ENCODE peak calls at places on chromosomes 6 and 20, in four cellular contexts. One of them, this sample, is unnamed.

GRCh38 chr6:32700391-32701040 is 34.1 kb upstream of the HLA-DQB1 start:
- DNase-seq in SK-N-SH: peak
- DNase-seq in uterus: peak
- DNase-seq in heart right ventricle: no peak
- DNase-seq in this sample: peak

GRCh38 chr20:1309439-1309847 is 19.5 kb downstream of the SDCBP2 start:
- DNase-seq in uterus: no peak
- DNase-seq in heart right ventricle: no peak
- DNase-seq in SK-N-SH: no peak
- DNase-seq in this sample: no peak

GRCh38 chr6:3542032-3542640 is 85.3 kb upstream of the SLC22A23 start:
- DNase-seq in heart right ventricle: no peak
- DNase-seq in SK-N-SH: no peak
- DNase-seq in uterus: no peak
- DNase-seq in this sample: no peak

GRCh38 chr20:6767536-6768227 is at the start of gene BMP2:
- DNase-seq in heart right ventricle: peak
- DNase-seq in uterus: peak
- DNase-seq in SK-N-SH: peak
- DNase-seq in this sample: no peak

GRCh38 chr6:143328885-143329284 is 121.6 kb downstream of the ADAT2 start:
- DNase-seq in heart right ventricle: no peak
- DNase-seq in SK-N-SH: no peak
- DNase-seq in uterus: no peak
- DNase-seq in this sample: no peak

GRCh38 chr6:4637691-4638433 is 138.3 kb upstream of the CDYL start:
- DNase-seq in heart right ventricle: no peak
- DNase-seq in uterus: no peak
- DNase-seq in SK-N-SH: no peak
- DNase-seq in this sample: peak

GRCh38 chr6:67698534-67698933 is 936.5 kb upstream of the ADGRB3 start:
- DNase-seq in uterus: no peak
- DNase-seq in SK-N-SH: no peak
- DNase-seq in heart right ventricle: no peak
- DNase-seq in this sample: no peak

GRCh38 chr6:16707101-16707783 is 54.0 kb downstream of the ATXN1 start:
- DNase-seq in SK-N-SH: no peak
- DNase-seq in uterus: no peak
- DNase-seq in heart right ventricle: no peak
- DNase-seq in this sample: no peak

GRCh38 chr20:35339007-35339406 is 46.8 kb upstream of the FAM83C start:
- DNase-seq in SK-N-SH: no peak
- DNase-seq in uterus: no peak
- DNase-seq in heart right ventricle: no peak
- DNase-seq in this sample: no peak

GRCh38 chr6:16713597-16713996 is 47.7 kb downstream of the ATXN1 start:
- DNase-seq in heart right ventricle: no peak
- DNase-seq in uterus: no peak
- DNase-seq in SK-N-SH: no peak
- DNase-seq in this sample: no peak

GRCh38 chr6:131657630-131658111 is 20.6 kb downstream of the ENPP3 start:
- DNase-seq in uterus: no peak
- DNase-seq in heart right ventricle: no peak
- DNase-seq in SK-N-SH: no peak
- DNase-seq in this sample: no peak

GRCh38 chr6:75094614-75095321 is 111.1 kb downstream of the COL12A1 start:
- DNase-seq in uterus: no peak
- DNase-seq in SK-N-SH: no peak
- DNase-seq in heart right ventricle: no peak
- DNase-seq in this sample: no peak

GRCh38 chr6:150250826-150251225 is 108.0 kb downstream of the PPP1R14C start:
- DNase-seq in SK-N-SH: no peak
- DNase-seq in heart right ventricle: no peak
- DNase-seq in uterus: no peak
- DNase-seq in this sample: no peak

GRCh38 chr6:68427630-68428029 is 207.5 kb upstream of the ADGRB3 start:
- DNase-seq in uterus: no peak
- DNase-seq in heart right ventricle: no peak
- DNase-seq in SK-N-SH: no peak
- DNase-seq in this sample: no peak

GRCh38 chr6:147978078-147978477 is 364.6 kb upstream of the SASH1 start:
- DNase-seq in uterus: no peak
- DNase-seq in heart right ventricle: no peak
- DNase-seq in SK-N-SH: no peak
- DNase-seq in this sample: no peak

GRCh38 chr6:75210885-75211739 is 5.3 kb upstream of the COL12A1 start:
- DNase-seq in SK-N-SH: peak
- DNase-seq in heart right ventricle: no peak
- DNase-seq in uterus: no peak
- DNase-seq in this sample: no peak

GRCh38 chr6:41780623-41781301 is at the start of gene PRICKLE4:
- DNase-seq in SK-N-SH: peak
- DNase-seq in uterus: peak
- DNase-seq in heart right ventricle: peak
- DNase-seq in this sample: no peak

GRCh38 chr6:156767603-156768467 is 9.3 kb upstream of the ARID1B start:
- DNase-seq in heart right ventricle: no peak
- DNase-seq in SK-N-SH: no peak
- DNase-seq in uterus: no peak
- DNase-seq in this sample: no peak

GRCh38 chr6:34138924-34139323 is 7.0 kb downstream of the GRM4 start:
- DNase-seq in SK-N-SH: no peak
- DNase-seq in heart right ventricle: no peak
- DNase-seq in uterus: no peak
- DNase-seq in this sample: no peak

GRCh38 chr6:148146717-148147116 is 195.9 kb upstream of the SASH1 start:
- DNase-seq in heart right ventricle: no peak
- DNase-seq in SK-N-SH: no peak
- DNase-seq in uterus: no peak
- DNase-seq in this sample: no peak

GRCh38 chr6:10305740-10306423 is 109.0 kb downstream of the TFAP2A start:
- DNase-seq in SK-N-SH: no peak
- DNase-seq in heart right ventricle: no peak
- DNase-seq in uterus: no peak
- DNase-seq in this sample: no peak

GRCh38 chr6:93799226-93799625 is 379.9 kb upstream of the EPHA7 start:
- DNase-seq in heart right ventricle: no peak
- DNase-seq in SK-N-SH: no peak
- DNase-seq in uterus: no peak
- DNase-seq in this sample: peak

GRCh38 chr20:39944861-39945260 is 744.2 kb downstream of the MAFB start:
- DNase-seq in SK-N-SH: no peak
- DNase-seq in uterus: no peak
- DNase-seq in heart right ventricle: no peak
- DNase-seq in this sample: no peak

GRCh38 chr20:1811621-1812498 is 83.3 kb upstream of the SIRPA start:
- DNase-seq in uterus: no peak
- DNase-seq in SK-N-SH: no peak
- DNase-seq in heart right ventricle: no peak
- DNase-seq in this sample: no peak

GRCh38 chr20:18263723-18264122 is 24.6 kb upstream of the ZNF133 start:
- DNase-seq in heart right ventricle: no peak
- DNase-seq in SK-N-SH: no peak
- DNase-seq in uterus: no peak
- DNase-seq in this sample: no peak

GRCh38 chr6:37155394-37156312 is 14.3 kb upstream of the PIM1 start:
- DNase-seq in heart right ventricle: no peak
- DNase-seq in uterus: no peak
- DNase-seq in SK-N-SH: no peak
- DNase-seq in this sample: no peak

GRCh38 chr20:19531446-19531845 is 226.6 kb upstream of the RIN2 start:
- DNase-seq in uterus: no peak
- DNase-seq in heart right ventricle: no peak
- DNase-seq in SK-N-SH: no peak
- DNase-seq in this sample: peak

GRCh38 chr20:38551056-38551626 is 29.9 kb upstream of the ADIG start:
- DNase-seq in heart right ventricle: no peak
- DNase-seq in SK-N-SH: no peak
- DNase-seq in uterus: no peak
- DNase-seq in this sample: no peak

GRCh38 chr6:49524541-49524940 is 24.8 kb downstream of the GLYATL3 start:
- DNase-seq in heart right ventricle: no peak
- DNase-seq in uterus: no peak
- DNase-seq in SK-N-SH: no peak
- DNase-seq in this sample: no peak

GRCh38 chr6:137076277-137077068 is 31.7 kb upstream of the IL20RA start:
- DNase-seq in uterus: peak
- DNase-seq in SK-N-SH: peak
- DNase-seq in heart right ventricle: peak
- DNase-seq in this sample: no peak
- H3K4me3 ChIP-seq in uterus: no peak
- H3K4me3 ChIP-seq in SK-N-SH: no peak
- H3K4me3 ChIP-seq in heart right ventricle: no peak
- H3K4me3 ChIP-seq in this sample: no peak

DNA sequence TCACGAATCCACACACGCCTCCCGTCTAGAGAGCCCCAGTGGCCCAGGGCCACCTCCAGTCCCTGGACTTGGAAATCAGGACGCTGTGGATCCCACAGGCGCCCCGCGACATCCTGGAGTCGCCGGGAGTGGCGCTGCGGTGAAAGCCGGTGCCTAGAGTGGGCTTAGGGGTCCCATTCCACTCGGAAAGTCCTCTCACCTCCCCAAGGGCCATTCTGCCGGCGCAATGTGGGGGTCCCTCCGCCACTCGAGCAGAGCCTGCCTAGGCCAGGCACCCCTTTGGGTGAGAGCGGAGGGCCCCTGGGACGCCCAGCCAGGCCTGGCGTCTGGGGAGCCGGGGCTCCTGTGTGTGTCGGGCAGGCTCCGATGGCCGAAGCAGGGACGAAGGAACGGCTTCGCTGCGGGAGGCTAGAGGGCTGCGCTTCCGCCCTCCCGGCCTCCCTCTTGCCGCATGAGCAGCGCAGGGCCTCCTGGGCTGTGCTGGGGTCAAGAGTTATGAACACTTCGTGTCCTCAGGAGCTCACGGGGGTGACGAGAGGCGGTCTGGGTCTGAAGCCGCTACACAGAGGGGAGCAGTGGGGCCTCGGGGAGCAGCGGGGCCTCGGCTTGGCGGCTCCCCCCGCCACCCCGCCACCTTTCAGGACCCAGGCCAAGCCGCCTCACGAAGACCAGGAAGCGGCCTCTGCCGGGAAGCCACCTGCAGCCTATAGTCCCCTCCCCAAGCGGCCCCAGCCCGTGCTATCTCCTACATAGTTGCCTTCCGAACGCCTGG is 13.6 kb downstream of the POU3F2 start:
- DNase-seq in SK-N-SH: no peak
- DNase-seq in uterus: no peak
- DNase-seq in heart right ventricle: peak
- DNase-seq in this sample: no peak
- TF ChIP-seq CTCF in SK-N-SH: no peak
- TF ChIP-seq CTCF in uterus: no peak
- TF ChIP-seq CTCF in heart right ventricle: no peak
- TF ChIP-seq CTCF in this sample: no peak

DNA sequence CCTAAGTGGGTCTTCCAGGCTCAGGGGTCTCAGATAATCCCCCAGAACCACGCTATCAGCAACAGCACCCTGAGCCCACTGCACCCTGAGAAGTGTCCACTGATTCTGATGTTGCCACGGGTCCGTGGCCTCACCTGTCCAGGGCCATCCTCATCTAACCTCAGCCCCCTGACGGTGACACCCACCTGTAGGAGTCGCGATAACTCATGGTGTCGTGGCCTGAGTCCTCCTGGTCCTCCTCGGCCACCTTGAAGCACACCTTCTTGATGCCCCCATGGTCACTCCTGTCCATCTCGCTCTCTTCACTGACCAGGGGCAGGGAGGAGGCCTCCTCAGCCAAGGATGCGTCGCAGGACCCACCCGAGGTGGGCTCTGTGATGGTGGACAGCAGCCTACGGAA is 182.1 kb downstream of the PREX1 start:
- DNase-seq in SK-N-SH: no peak
- DNase-seq in heart right ventricle: no peak
- DNase-seq in uterus: no peak
- DNase-seq in this sample: no peak
- H3K4me3 ChIP-seq in SK-N-SH: no peak
- H3K4me3 ChIP-seq in heart right ventricle: no peak
- H3K4me3 ChIP-seq in uterus: no peak
- H3K4me3 ChIP-seq in this sample: no peak

DNA sequence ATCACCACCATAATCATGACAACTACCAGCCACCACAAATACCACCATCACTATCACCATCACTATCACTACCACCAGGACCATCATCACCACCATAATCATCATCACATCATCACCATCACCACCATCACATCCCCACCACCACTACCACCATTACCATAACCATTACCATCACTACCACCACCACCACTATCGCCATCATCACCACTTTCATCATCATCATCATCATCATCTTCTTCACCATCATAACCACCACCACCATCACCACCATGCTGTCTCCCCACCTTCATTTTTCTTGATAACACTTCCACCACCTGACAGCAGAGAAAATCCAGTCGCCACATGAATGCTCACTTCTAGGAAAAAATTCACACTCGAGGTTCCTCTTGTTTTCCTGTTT is 253.6 kb downstream of the ANKRD60 start:
- DNase-seq in SK-N-SH: no peak
- DNase-seq in uterus: no peak
- DNase-seq in heart right ventricle: no peak
- DNase-seq in this sample: no peak
- TF ChIP-seq CTCF in SK-N-SH: no peak
- TF ChIP-seq CTCF in uterus: no peak
- TF ChIP-seq CTCF in heart right ventricle: no peak
- TF ChIP-seq CTCF in this sample: no peak

GRCh38 chr6:44081753-44082152 is 45.5 kb downstream of the MRPL14 start:
- DNase-seq in uterus: no peak
- DNase-seq in SK-N-SH: no peak
- DNase-seq in heart right ventricle: no peak
- DNase-seq in this sample: no peak

GRCh38 chr6:44084231-44085014 is 42.8 kb downstream of the MRPL14 start:
- DNase-seq in heart right ventricle: no peak
- DNase-seq in uterus: no peak
- DNase-seq in SK-N-SH: no peak
- DNase-seq in this sample: no peak

GRCh38 chr6:44080561-44081521 is 46.4 kb downstream of the MRPL14 start:
- DNase-seq in uterus: no peak
- DNase-seq in heart right ventricle: no peak
- DNase-seq in SK-N-SH: no peak
- DNase-seq in this sample: no peak

GRCh38 chr6:44085219-44085618 is 42.0 kb downstream of the MRPL14 start:
- DNase-seq in SK-N-SH: no peak
- DNase-seq in uterus: no peak
- DNase-seq in heart right ventricle: no peak
- DNase-seq in this sample: no peak

GRCh38 chr6:44082872-44083321 is 44.4 kb downstream of the MRPL14 start:
- DNase-seq in SK-N-SH: peak
- DNase-seq in heart right ventricle: no peak
- DNase-seq in uterus: no peak
- DNase-seq in this sample: no peak
- H3K4me3 ChIP-seq in SK-N-SH: no peak
- H3K4me3 ChIP-seq in heart right ventricle: no peak
- H3K4me3 ChIP-seq in uterus: no peak
- H3K4me3 ChIP-seq in this sample: no peak

This sample was measured in epithelial cell of proximal tubule.